ENCODE peak calls at places on chromosome 19, in four cellular contexts. K is GM12878, Y is K562, J is SK-N-SH. M is an unnamed sample.

GRCh38 chr19:32735936-32736335 is 16.4 kb downstream of the TDRD12 start:
- DNase-seq in K (no peak), Y (no peak), J (no peak), M (no peak)

GRCh38 chr19:5480427-5480836 is 25.2 kb downstream of the ZNRF4 start:
- DNase-seq in K (no peak), Y (peak), J (peak), M (peak)

GRCh38 chr19:33177417-33177976 is 16.6 kb upstream of the LRP3 start:
- DNase-seq in K (no peak), Y (no peak), J (peak), M (peak)

GRCh38 chr19:41708481-41708880 is at the start of gene CEACAM5:
- DNase-seq in K (no peak), Y (no peak), J (no peak), M (peak)

GRCh38 chr19:11448923-11449554 is 13.6 kb downstream of the PRKCSH start:
- DNase-seq in K (no peak), Y (peak), J (peak), M (no peak)

GRCh38 chr19:55600336-55601028 is 394 bp downstream of the ZNF524 start:
- DNase-seq in K (no peak), Y (no peak), J (peak), M (peak)

GRCh38 chr19:11813801-11814706 is at the start of gene ZNF440:
- DNase-seq in K (peak), Y (peak), J (peak), M (peak)

GRCh38 chr19:4586691-4587090 is 27.2 kb upstream of the SEMA6B start:
- DNase-seq in K (no peak), Y (no peak), J (no peak), M (no peak)

GRCh38 chr19:46766569-46767317 is 20.5 kb upstream of the STRN4 start:
- DNase-seq in K (no peak), Y (peak), J (peak), M (peak)

GRCh38 chr19:28435551-28436261 is 777.2 kb downstream of the UQCRFS1 start:
- DNase-seq in K (no peak), Y (no peak), J (no peak), M (no peak)

GRCh38 chr19:2503521-2504109 is 27.7 kb downstream of the GADD45B start:
- DNase-seq in K (no peak), Y (no peak), J (no peak), M (no peak)

GRCh38 chr19:29583196-29584006 is 22.7 kb upstream of the POP4 start:
- DNase-seq in K (no peak), Y (no peak), J (no peak), M (no peak)

GRCh38 chr19:13036366-13036976 is 41.2 kb downstream of the NFIX start:
- DNase-seq in K (no peak), Y (no peak), J (no peak), M (no peak)

GRCh38 chr19:52662631-52663030 is 24.5 kb upstream of the ZNF83 start:
- DNase-seq in K (no peak), Y (no peak), J (no peak), M (no peak)

GRCh38 chr19:3102239-3103140 is 8.3 kb downstream of the GNA11 start:
- DNase-seq in K (no peak), Y (no peak), J (no peak), M (no peak)

DNA sequence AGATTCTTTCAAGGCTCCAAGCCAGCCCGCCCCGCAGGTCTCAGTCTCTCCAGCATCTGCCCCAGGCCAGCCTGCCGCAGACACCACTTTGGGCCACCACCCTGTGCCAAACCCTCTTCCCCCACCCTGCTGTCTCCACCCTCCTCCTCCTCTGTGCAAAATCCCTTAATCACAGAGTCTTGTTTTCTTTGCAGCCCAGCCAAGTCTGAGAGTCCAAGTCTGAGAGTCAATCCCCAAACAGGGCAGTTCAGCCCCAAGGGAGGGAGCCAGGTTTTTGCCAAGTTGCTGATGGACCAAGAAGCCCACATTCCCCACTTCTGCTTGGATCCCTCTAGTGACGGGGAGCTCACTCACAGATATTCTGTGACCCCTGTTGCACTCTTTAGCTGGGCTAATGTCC is 3.1 kb downstream of the ADAMTS10 start:
- DNase-seq in K (no peak), Y (no peak), J (no peak), M (no peak)
- TF ChIP-seq USF1 in K (no peak), Y (no peak), J (no peak), M (no peak)

DNA sequence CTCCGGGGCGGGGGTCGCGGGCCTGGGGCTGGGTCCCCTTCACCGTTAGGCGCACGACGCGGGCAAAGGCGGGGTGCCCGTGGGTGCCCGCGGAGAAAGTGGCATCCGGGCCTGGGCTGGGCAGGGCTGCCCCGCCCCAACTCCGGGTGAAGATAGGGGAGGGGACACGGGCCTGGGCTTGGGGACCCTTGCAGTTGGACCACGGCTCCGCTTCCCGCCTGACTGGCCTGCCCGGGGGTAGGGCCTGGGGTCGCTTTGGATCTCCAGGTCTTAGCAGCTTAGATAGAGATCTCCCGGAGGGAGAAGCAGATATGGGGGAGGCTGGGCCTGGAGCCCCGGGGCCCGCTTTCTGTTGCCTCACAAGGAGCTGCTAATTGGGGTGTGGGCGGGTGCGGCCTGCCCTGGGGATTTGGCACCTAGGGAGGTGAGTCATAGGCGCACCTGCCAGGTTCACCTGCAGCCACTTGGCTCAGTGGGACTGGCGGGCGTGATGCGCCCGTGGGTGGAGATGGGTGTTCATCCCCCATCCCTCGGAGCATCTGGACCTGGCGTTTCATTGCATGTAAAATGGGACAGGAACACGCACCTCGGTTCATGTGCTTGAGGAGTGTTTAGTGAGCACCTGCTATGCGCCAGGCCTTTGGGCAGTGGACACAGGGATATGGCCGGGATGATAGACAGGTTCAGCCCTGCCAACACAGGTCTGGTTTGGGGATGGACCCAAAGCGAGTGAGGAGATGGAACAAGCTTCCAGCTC is 628 bp downstream of the MAP1S start:
- DNase-seq in K (no peak), Y (peak), J (peak), M (no peak)
- TF ChIP-seq USF1 in K (no peak), Y (no peak), J (no peak), M (no peak)

DNA sequence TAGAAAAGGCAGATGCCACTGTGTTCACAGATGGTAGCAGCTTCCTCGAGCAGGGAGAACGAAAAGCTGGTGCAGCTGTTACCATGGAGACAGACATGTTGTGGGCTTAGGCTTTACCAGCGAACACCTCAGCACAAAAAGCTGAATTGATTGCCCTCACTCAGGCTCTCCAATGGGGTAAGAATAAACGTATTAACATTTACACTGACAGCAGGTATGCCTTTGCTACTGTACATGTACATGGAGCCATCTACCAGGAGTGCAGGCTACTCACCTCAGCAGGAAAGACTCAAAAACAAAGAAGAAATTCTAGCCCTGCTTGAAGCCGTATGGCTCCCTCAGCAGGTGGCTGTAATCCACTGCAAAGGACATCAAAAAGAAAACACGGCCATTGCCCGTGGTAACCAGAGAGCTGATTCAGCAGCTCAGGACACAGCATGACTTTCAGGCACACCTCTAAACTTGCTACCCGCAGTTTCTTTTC is 197.7 kb downstream of the ZNF737 start:
- DNase-seq in K (no peak), Y (no peak), J (no peak), M (peak)
- TF ChIP-seq USF1 in K (no peak), Y (no peak), J (no peak), M (no peak)

DNA sequence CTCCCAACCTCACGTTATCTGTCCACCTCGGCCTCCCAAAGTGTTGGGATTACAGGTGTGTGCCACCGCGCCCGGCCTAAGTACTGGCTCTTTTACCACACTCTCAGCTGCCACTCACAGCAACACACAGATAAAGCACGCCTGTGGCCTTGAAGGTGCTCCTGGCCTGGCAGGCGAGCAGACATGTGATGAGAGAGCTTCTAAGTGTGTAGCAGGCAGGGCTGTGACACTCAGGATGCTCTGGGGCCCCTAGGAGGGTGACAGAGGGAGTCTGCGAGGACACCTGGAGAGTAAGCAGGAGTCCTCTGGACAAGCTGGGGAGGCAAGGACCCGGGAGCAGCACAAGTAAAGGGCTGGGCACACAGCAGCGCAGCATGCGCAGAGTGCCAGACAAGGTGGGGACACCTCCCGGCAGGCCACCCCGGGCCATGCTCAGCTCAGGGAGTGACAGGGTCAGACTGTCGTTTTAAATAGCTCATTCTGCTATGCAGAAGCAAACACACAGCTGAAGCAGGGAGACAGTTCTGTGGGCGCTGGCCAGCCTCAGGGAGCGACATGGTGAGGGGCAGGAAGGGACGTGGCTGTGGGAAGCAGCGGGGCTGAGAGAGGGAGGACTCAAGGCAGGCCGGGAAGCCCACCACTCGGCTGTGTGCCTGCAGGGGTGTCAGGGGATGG is 26.5 kb downstream of the MED26 start:
- DNase-seq in K (no peak), Y (no peak), J (no peak), M (no peak)
- TF ChIP-seq USF1 in K (no peak), Y (no peak), J (no peak), M (no peak)

GRCh38 chr19:16293133-16294085 is 31.2 kb upstream of the KLF2 start:
- DNase-seq in K (no peak), Y (peak), J (no peak), M (no peak)

GRCh38 chr19:16288544-16288943 is 36.1 kb upstream of the KLF2 start:
- DNase-seq in K (no peak), Y (no peak), J (no peak), M (no peak)

GRCh38 chr19:16289594-16289993 is 35.0 kb upstream of the KLF2 start:
- DNase-seq in K (no peak), Y (no peak), J (no peak), M (no peak)

GRCh38 chr19:16295071-16295470 is 29.6 kb upstream of the KLF2 start:
- DNase-seq in K (no peak), Y (no peak), J (no peak), M (no peak)

GRCh38 chr19:16290692-16291091 is 33.9 kb upstream of the KLF2 start:
- DNase-seq in K (no peak), Y (no peak), J (no peak), M (no peak)
- TF ChIP-seq USF1 in K (no peak), Y (no peak), J (no peak), M (no peak)

GRCh38 chr19:39401549-39402416 is 4.9 kb upstream of the ZFP36 start:
- DNase-seq in K (no peak), Y (no peak), J (no peak), M (no peak)

GRCh38 chr19:39400997-39401548 is 5.6 kb upstream of the ZFP36 start:
- DNase-seq in K (no peak), Y (no peak), J (no peak), M (no peak)

GRCh38 chr19:39399684-39400465 is 6.8 kb upstream of the ZFP36 start:
- DNase-seq in K (no peak), Y (no peak), J (no peak), M (no peak)

GRCh38 chr19:39397360-39398296 is 6.5 kb downstream of the MED29 start:
- DNase-seq in K (no peak), Y (peak), J (peak), M (peak)

DNA sequence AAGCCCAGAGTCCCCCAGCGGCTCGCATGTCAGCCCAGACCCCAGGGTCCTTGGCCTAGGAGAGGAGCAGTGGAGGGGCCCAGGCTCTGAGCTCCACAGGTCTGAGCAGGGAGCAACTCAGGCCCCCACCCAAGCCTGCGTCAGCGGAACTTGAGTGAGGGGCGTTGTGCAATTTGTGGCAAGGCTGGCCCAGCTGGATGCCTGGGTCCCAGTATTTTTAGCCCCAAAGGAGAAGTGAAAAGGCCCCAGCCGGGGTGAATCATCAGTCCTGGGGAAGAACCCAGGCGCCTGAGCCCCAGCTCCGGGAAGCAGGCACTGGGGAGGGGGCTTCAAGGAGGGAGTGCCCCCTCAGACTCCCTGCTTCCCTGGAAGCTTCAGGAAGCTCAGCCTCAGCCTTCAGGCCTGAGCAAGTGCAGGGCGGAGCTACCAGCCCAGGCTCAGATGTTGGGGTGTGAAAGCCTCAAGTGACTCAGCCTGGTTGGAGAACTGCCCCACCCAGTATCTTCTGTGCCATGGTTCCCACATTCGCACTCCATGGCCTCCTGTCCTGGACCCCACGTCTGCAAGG is 7.2 kb downstream of the MED29 start:
- DNase-seq in K (no peak), Y (no peak), J (no peak), M (no peak)
- TF ChIP-seq USF1 in K (no peak), Y (no peak), J (no peak), M (no peak)